ENCODE peak calls at places on chromosomes 13 and 19, in four cellular contexts. C, F, H and Z are unnamed samples.

GRCh38 chr19:5436101-5436947 is 18.9 kb upstream of the ZNRF4 start:
- DNase-seq in C (peak; percentile 48), F (no peak), H (no peak), Z (no peak)

GRCh38 chr19:12913871-12914690 is 5.0 kb downstream of the SYCE2 start:
- DNase-seq in C (no peak), F (no peak), H (peak; percentile 69), Z (no peak)

GRCh38 chr13:20397896-20398295 is 127.8 kb downstream of the CRYL1 start:
- DNase-seq in C (no peak), F (no peak), H (no peak), Z (no peak)

GRCh38 chr19:40214936-40215335 is 3.2 kb downstream of the TTC9B start:
- DNase-seq in C (no peak), F (no peak), H (no peak), Z (no peak)

GRCh38 chr19:458091-459042 is 2.5 kb downstream of the SHC2 start:
- DNase-seq in C (no peak), F (no peak), H (no peak), Z (no peak)

GRCh38 chr19:29785955-29786589 is 25.7 kb upstream of the CCNE1 start:
- DNase-seq in C (no peak), F (no peak), H (no peak), Z (no peak)

GRCh38 chr19:48507911-48508439 is 3.7 kb downstream of the LMTK3 start:
- DNase-seq in C (no peak), F (no peak), H (no peak), Z (no peak)

GRCh38 chr13:110794209-110794608 is 80.7 kb downstream of the ING1 start:
- DNase-seq in C (no peak), F (no peak), H (no peak), Z (no peak)

GRCh38 chr19:371501-372160 is 27.0 kb upstream of the MIER2 start:
- DNase-seq in C (peak; percentile 55), F (no peak), H (no peak), Z (no peak)

GRCh38 chr19:11092181-11092538 is 2.9 kb downstream of the LDLR start:
- DNase-seq in C (no peak), F (no peak), H (peak; percentile 42), Z (peak; percentile 22)

GRCh38 chr13:20301391-20302071 is 69.4 kb upstream of the GJB6 start:
- DNase-seq in C (no peak), F (no peak), H (no peak), Z (no peak)

GRCh38 chr13:27172495-27172842 is 858 bp upstream of the USP12 start:
- DNase-seq in C (no peak), F (no peak), H (no peak), Z (no peak)

GRCh38 chr19:18849838-18850400 is 18.2 kb downstream of the UPF1 start:
- DNase-seq in C (no peak), F (no peak), H (no peak), Z (no peak)

GRCh38 chr19:48645652-48646191 is at the start of gene CA11:
- DNase-seq in C (no peak), F (no peak), H (peak; percentile 27), Z (no peak)

GRCh38 chr19:24098359-24098758 is 11.4 kb downstream of the ZNF254 start:
- DNase-seq in C (no peak), F (no peak), H (no peak), Z (no peak)

GRCh38 chr13:114115796-114116195 is 16.6 kb downstream of the RASA3 start:
- DNase-seq in C (no peak), F (peak; percentile 54), H (no peak), Z (no peak)

GRCh38 chr19:2315818-2316353 is 7.9 kb upstream of the LINGO3 start:
- DNase-seq in C (peak; percentile 89), F (peak; percentile 86), H (no peak), Z (no peak)

GRCh38 chr13:110816500-110816899 is 98.4 kb downstream of the ANKRD10 start:
- DNase-seq in C (no peak), F (peak; percentile 50), H (no peak), Z (no peak)

GRCh38 chr13:94389544-94390351 is 89.7 kb downstream of the DCT start:
- DNase-seq in C (no peak), F (no peak), H (no peak), Z (no peak)

GRCh38 chr13:44660050-44660449 is 83.9 kb upstream of the TSC22D1 start:
- DNase-seq in C (no peak), F (no peak), H (no peak), Z (no peak)

GRCh38 chr13:27601208-27601607 is 19.1 kb downstream of the LNX2 start:
- DNase-seq in C (no peak), F (no peak), H (no peak), Z (no peak)

GRCh38 chr13:94674609-94675348 is 37.6 kb downstream of the SOX21 start:
- DNase-seq in C (no peak), F (no peak), H (peak; percentile 29), Z (peak; percentile 36)

GRCh38 chr13:47112205-47112896 is 215.5 kb upstream of the HTR2A start:
- DNase-seq in C (no peak), F (no peak), H (no peak), Z (no peak)

GRCh38 chr19:39422020-39422419 is 9.6 kb downstream of the PLEKHG2 start:
- DNase-seq in C (no peak), F (no peak), H (no peak), Z (no peak)

GRCh38 chr19:2986951-2987491 is 9.7 kb downstream of the TLE6 start:
- DNase-seq in C (no peak), F (no peak), H (no peak), Z (no peak)

GRCh38 chr13:107005577-107005976 is 437.6 kb upstream of the ARGLU1 start:
- DNase-seq in C (no peak), F (no peak), H (no peak), Z (no peak)

GRCh38 chr13:35140831-35141230 is 198.8 kb downstream of the NBEA start:
- DNase-seq in C (no peak), F (no peak), H (no peak), Z (no peak)

GRCh38 chr19:20858861-20859260 is 64.2 kb upstream of the ZNF85 start:
- DNase-seq in C (no peak), F (no peak), H (no peak), Z (no peak)

GRCh38 chr19:20858218-20858617 is 64.8 kb upstream of the ZNF85 start:
- DNase-seq in C (no peak), F (no peak), H (no peak), Z (no peak)

GRCh38 chr19:20860339-20860738 is 62.7 kb upstream of the ZNF85 start:
- DNase-seq in C (peak; percentile 55), F (no peak), H (no peak), Z (no peak)

DNA sequence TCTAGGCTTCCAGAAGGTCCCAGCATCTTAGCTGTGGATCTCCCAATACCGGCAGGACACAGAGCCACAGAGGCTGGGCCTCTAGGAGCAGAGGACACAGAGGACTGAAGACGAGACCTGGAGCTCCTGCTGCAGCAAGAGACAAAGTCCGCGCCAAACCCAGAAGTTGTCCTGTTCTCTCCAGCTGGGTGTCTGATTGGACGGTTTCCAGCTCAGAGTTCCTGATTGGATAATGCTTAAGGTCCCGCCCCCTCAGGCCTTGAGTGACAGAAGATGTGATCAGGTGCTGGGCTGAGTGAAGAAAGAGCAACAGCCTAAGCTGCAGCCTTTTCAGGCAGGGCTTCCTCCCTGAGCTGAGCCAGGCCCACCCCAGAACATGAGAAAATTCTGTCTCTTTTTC is 59.9 kb upstream of the ZNF85 start:
- DNase-seq in C (no peak), F (no peak), H (no peak), Z (no peak)
- H3K9me3 ChIP-seq in C (peaks cover 24% of the 10 kb centered on the region), F (peaks cover 3% of the 10 kb centered on the region), H (peaks cover 5% of the 10 kb centered on the region), Z (peaks cover 4% of the 10 kb centered on the region)

GRCh38 chr13:68319384-68319783 is 1089.2 kb upstream of the PCDH9 start:
- DNase-seq in C (no peak), F (no peak), H (no peak), Z (no peak)
- H3K9me3 ChIP-seq in C (peaks cover 47% of the 10 kb centered on the region), F (no peaks in the 10 kb centered on the region), H (no peaks in the 10 kb centered on the region), Z (peaks cover 4% of the 10 kb centered on the region)

GRCh38 chr19:56831279-56831678 is 9.2 kb downstream of the PEG3 start:
- DNase-seq in C (no peak), F (no peak), H (no peak), Z (no peak)
- H3K9me3 ChIP-seq in C (no peaks in the 10 kb centered on the region), F (no peaks in the 10 kb centered on the region), H (no peaks in the 10 kb centered on the region), Z (peaks cover 6% of the 10 kb centered on the region)

GRCh38 chr19:14733574-14733973 is 43.7 kb downstream of the ZNF333 start:
- DNase-seq in C (no peak), F (no peak), H (no peak), Z (no peak)

GRCh38 chr19:14732510-14732909 is 42.7 kb downstream of the ZNF333 start:
- DNase-seq in C (no peak), F (no peak), H (no peak), Z (no peak)

GRCh38 chr19:14731200-14731599 is 41.4 kb downstream of the ZNF333 start:
- DNase-seq in C (no peak), F (no peak), H (no peak), Z (no peak)

GRCh38 chr19:14728595-14728994 is 38.7 kb downstream of the ZNF333 start:
- DNase-seq in C (no peak), F (no peak), H (no peak), Z (no peak)
- H3K9me3 ChIP-seq in C (peaks cover 81% of the 10 kb centered on the region), F (peaks cover 36% of the 10 kb centered on the region), H (peaks cover 4% of the 10 kb centered on the region), Z (peaks cover 13% of the 10 kb centered on the region)

DNA sequence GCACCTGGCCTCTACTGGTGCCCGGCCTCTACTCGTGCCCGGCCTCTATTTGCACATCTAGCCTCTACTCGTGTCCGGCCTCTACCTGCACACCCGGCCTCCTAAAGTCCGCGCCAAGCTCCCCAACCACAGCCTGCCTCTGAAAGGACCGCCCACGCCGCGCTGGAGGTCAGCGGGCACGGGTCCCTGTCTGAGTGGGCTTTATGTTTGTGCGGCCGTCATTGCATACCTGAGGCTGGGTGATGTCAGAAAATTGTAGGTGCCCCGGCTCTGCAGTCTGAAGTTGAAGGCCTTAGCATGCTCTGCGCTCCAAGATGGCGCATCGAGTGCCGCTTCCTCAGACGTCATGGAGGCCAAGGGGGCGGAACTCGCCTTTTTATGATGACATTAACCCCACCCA is 1.1 kb downstream of the ZNF135 start:
- DNase-seq in C (no peak), F (no peak), H (no peak), Z (no peak)
- H3K9me3 ChIP-seq in C (peaks cover 26% of the 10 kb centered on the region), F (peaks cover 4% of the 10 kb centered on the region), H (peaks cover 16% of the 10 kb centered on the region), Z (peaks cover 4% of the 10 kb centered on the region)

DNA sequence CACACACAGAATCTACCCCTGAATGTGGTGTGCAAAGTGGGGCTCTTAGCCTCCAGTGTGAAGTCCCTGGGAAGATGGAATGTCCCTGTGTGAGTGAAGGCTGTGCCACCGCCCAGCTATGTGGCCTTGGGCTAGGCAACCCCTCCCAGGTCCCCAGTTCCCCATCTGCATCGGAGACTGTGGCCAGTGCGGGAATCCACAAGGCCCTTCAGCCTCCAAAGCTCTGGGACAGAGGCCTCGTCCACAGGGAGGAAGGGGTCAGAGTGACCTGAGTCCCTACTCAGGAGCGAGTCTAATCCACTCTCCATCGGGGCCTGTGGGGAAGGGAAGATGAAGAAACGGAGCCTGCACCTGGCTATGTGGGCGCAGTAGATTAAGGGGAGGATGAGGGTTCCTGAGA is 19.3 kb upstream of the KIR3DL3 start:
- DNase-seq in C (no peak), F (no peak), H (no peak), Z (no peak)
- H3K9me3 ChIP-seq in C (no peaks in the 10 kb centered on the region), F (no peaks in the 10 kb centered on the region), H (no peaks in the 10 kb centered on the region), Z (no peaks in the 10 kb centered on the region)

GRCh38 chr19:6945733-6946132 is 58.4 kb downstream of the ADGRE1 start:
- DNase-seq in C (no peak), F (no peak), H (no peak), Z (no peak)

GRCh38 chr19:6947745-6948144 is 60.4 kb downstream of the ADGRE1 start:
- DNase-seq in C (no peak), F (no peak), H (no peak), Z (no peak)

GRCh38 chr19:6952956-6953355 is 65.6 kb downstream of the ADGRE1 start:
- DNase-seq in C (no peak), F (no peak), H (no peak), Z (no peak)

GRCh38 chr19:6948884-6949283 is 61.5 kb downstream of the ADGRE1 start:
- DNase-seq in C (no peak), F (no peak), H (no peak), Z (no peak)
- H3K9me3 ChIP-seq in C (no peaks in the 10 kb centered on the region), F (no peaks in the 10 kb centered on the region), H (no peaks in the 10 kb centered on the region), Z (no peaks in the 10 kb centered on the region)